ENCODE peak calls at places on chromosomes 4 and X, in six cellular contexts. B, F, U, K, R and W are unnamed samples.

GRCh38 chrX:48709522-48710117 is 13.1 kb downstream of the SUV39H1 start:
- DNase-seq in B (no peak), F (no peak), U (no peak), K (no peak), R (no peak), W (no peak)

GRCh38 chr4:54998991-54999390 is 126.4 kb downstream of the KDR start:
- DNase-seq in B (no peak), F (no peak), U (no peak), K (no peak), R (no peak), W (no peak)

GRCh38 chr4:55781809-55782208 is 37.8 kb upstream of the EXOC1L start:
- DNase-seq in B (no peak), F (no peak), U (no peak), K (no peak), R (no peak), W (no peak)

GRCh38 chr4:119730644-119730995 is 102.0 kb upstream of the PDE5A start:
- DNase-seq in B (no peak), F (no peak), U (no peak), K (no peak), R (no peak), W (no peak)

GRCh38 chr4:56038763-56039162 is 90.0 kb downstream of the CEP135 start:
- DNase-seq in B (no peak), F (peak; percentile 37), U (no peak), K (no peak), R (no peak), W (no peak)

GRCh38 chr4:72918362-72918761 is 151.2 kb downstream of the COX18 start:
- DNase-seq in B (no peak), F (no peak), U (no peak), K (no peak), R (no peak), W (no peak)

GRCh38 chrX:34546366-34546765 is 110.7 kb downstream of the TMEM47 start:
- DNase-seq in B (no peak), F (no peak), U (no peak), K (no peak), R (no peak), W (no peak)

GRCh38 chr4:10201356-10202223 is 85.0 kb upstream of the WDR1 start:
- DNase-seq in B (no peak), F (no peak), U (no peak), K (no peak), R (no peak), W (no peak)

GRCh38 chrX:132837126-132837525 is 121.3 kb downstream of the HS6ST2 start:
- DNase-seq in B (no peak), F (no peak), U (no peak), K (no peak), R (no peak), W (no peak)

GRCh38 chr4:65296246-65296645 is 374.0 kb downstream of the EPHA5 start:
- DNase-seq in B (no peak), F (no peak), U (no peak), K (no peak), R (no peak), W (no peak)

GRCh38 chr4:171719691-171720090 is 93.5 kb upstream of the GALNTL6 start:
- DNase-seq in B (no peak), F (no peak), U (no peak), K (no peak), R (no peak), W (no peak)

GRCh38 chr4:185811509-185812364 is at the start of gene SORBS2:
- DNase-seq in B (no peak), F (peak; percentile 78), U (no peak), K (no peak), R (no peak), W (no peak)

GRCh38 chr4:55347610-55348228 is 1.7 kb downstream of the SRD5A3 start:
- DNase-seq in B (no peak), F (no peak), U (no peak), K (no peak), R (no peak), W (no peak)

GRCh38 chr4:140141196-140141845 is 12.7 kb downstream of the MAML3 start:
- DNase-seq in B (no peak), F (no peak), U (no peak), K (no peak), R (no peak), W (no peak)

GRCh38 chr4:140144050-140144449 is 9.9 kb downstream of the MAML3 start:
- DNase-seq in B (no peak), F (no peak), U (no peak), K (no peak), R (no peak), W (no peak)

GRCh38 chr4:140138428-140138827 is 15.6 kb downstream of the MAML3 start:
- DNase-seq in B (no peak), F (no peak), U (no peak), K (no peak), R (no peak), W (no peak)

GRCh38 chr4:140137654-140138053 is 16.3 kb downstream of the MAML3 start:
- DNase-seq in B (no peak), F (no peak), U (no peak), K (no peak), R (no peak), W (no peak)

GRCh38 chr4:140140566-140140965 is 13.4 kb downstream of the MAML3 start:
- DNase-seq in B (no peak), F (no peak), U (no peak), K (no peak), R (no peak), W (no peak)
- H3K27ac ChIP-seq in B (no peak overlapping the region), F (peak overlapping the region; percentile 11), U (no peak overlapping the region), K (no peak overlapping the region), R (no peak overlapping the region), W (no peak overlapping the region)

DNA sequence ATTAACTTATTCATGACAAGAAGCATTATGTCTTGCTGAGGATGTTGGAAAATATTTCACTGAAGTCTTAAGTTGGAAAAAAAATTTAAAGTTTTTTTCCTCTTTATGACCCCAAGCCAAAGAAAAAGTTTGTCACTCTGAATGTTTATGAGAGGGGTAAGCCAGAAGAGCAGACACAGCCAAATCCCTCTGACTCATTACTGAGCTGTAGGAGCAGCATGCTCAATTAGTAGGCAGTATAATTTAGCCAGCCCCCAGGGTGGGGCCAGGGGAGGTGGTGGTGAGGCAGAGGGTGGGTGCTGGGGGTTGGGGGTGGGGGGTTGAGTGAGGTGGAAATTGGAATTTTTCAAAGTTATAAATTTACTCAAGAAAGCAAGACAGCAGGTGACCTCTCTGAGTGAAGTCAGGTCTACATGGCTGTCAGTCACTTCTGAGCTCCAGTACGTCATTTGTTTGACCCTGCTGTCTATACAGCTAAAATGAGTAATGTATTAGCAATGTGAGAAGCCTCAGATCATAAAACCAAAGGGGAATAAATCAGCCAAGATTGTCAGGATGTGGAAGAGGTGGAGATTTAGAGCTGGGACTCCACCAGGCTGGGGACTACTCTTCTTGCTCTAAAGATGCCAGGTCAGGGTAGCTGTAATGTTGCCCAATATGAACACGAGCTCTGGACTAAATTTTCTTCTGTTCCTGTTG is 98.8 kb upstream of the NDP start:
- DNase-seq in B (no peak), F (no peak), U (no peak), K (no peak), R (no peak), W (no peak)
- H3K27ac ChIP-seq in B (no peak overlapping the region), F (no peak overlapping the region), U (no peak overlapping the region), K (no peak overlapping the region), R (no peak overlapping the region), W (no peak overlapping the region)

GRCh38 chr4:164204434-164204833 is 549.5 kb upstream of the SMIM31 start:
- DNase-seq in B (no peak), F (no peak), U (no peak), K (no peak), R (no peak), W (no peak)
- H3K27ac ChIP-seq in B (no peak overlapping the region), F (no peak overlapping the region), U (no peak overlapping the region), K (no peak overlapping the region), R (no peak overlapping the region), W (no peak overlapping the region)

GRCh38 chrX:102684772-102685520 is 27.3 kb upstream of the GPRASP2 start:
- DNase-seq in B (no peak), F (no peak), U (no peak), K (no peak), R (no peak), W (no peak)
- H3K27ac ChIP-seq in B (no peak overlapping the region), F (no peak overlapping the region), U (no peak overlapping the region), K (no peak overlapping the region), R (no peak overlapping the region), W (no peak overlapping the region)

DNA sequence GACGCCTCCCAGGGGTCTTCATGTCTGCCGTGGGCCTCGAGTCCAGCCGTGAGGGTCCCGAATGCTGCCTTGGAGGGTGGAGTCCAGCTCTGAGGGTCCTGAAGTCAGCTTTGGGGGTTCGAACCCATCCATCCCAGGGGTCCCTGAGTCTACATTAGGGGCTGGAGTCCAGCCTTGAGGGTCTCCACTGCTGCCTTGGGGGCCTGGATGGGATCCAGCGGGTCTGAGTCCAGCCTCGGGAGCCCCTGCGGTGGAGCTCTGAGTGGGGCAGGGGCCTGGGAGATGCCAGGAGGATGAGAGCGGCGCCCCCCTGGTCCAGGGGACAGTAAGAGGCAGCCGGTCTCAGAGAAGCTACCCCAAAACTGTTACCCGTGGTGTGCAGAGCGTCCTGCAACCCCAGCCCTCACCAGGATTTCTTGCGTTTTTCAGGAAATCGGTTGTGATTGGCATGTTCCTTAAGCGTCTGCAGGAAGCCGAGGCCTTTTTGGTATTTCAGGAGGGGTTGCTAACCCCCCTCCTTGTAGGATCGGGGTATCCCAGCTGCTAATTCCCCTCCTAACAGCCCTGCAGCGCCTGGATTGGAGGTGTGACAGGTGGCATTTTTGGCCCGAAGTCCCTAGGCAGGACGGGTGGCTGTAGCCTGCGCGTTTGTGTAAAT is 1.7 kb upstream of the GTPBP6 start:
- DNase-seq in B (peak; percentile 28), F (no peak), U (peak; percentile 61), K (no peak), R (no peak), W (peak; percentile 25)
- H3K27ac ChIP-seq in B (no peak overlapping the region), F (no peak overlapping the region), U (no peak overlapping the region), K (no peak overlapping the region), R (peak overlapping the region; percentile 86), W (peak overlapping the region; percentile 16)

GRCh38 chr4:81375745-81376144 is 96.0 kb downstream of the RASGEF1B start:
- DNase-seq in B (no peak), F (no peak), U (no peak), K (no peak), R (no peak), W (no peak)
- H3K27ac ChIP-seq in B (no peak overlapping the region), F (no peak overlapping the region), U (no peak overlapping the region), K (no peak overlapping the region), R (no peak overlapping the region), W (no peak overlapping the region)

GRCh38 chrX:106201502-106202178 is 33.5 kb downstream of the PWWP3B start:
- DNase-seq in B (no peak), F (no peak), U (no peak), K (no peak), R (no peak), W (no peak)
- H3K27ac ChIP-seq in B (no peak overlapping the region), F (no peak overlapping the region), U (no peak overlapping the region), K (no peak overlapping the region), R (no peak overlapping the region), W (peak overlapping the region; percentile 54)